ENCODE peak calls at places on chromosome 7, in ten cellular contexts. H is GM13976, C is mammary epithelial cell, K is coronary artery, A is colonic mucosa, S is testis, B is cardiac fibroblast, O is WTC11, Z is IMR-90, V is A549. L is an unnamed sample.

GRCh38 chr7:137539111-137539715 is 195.7 kb upstream of the PTN start:
- DNase-seq in H (no peak), C (peak; percentile 74), K (no peak), A (no peak), S (no peak), B (peak; percentile 92), O (no peak), Z (peak; percentile 94), V (no peak), L (no peak)

GRCh38 chr7:157480651-157481050 is 143.8 kb downstream of the DNAJB6 start:
- DNase-seq in H (no peak), C (no peak), K (no peak), A (no peak), S (no peak), B (no peak), O (no peak), Z (no peak), V (no peak), L (peak; percentile 69)

GRCh38 chr7:41316410-41316809 is 386.5 kb downstream of the INHBA start:
- DNase-seq in H (no peak), C (no peak), K (no peak), A (peak; percentile 46), S (no peak), B (peak; percentile 33), O (no peak), Z (peak; percentile 47), V (no peak), L (no peak)

GRCh38 chr7:35537067-35538023 is 157.6 kb downstream of the HERPUD2 start:
- DNase-seq in H (peak; percentile 89), C (peak; percentile 53), K (peak; percentile 79), A (peak; percentile 77), S (peak; percentile 89), B (peak; percentile 70), O (peak; percentile 84), Z (peak; percentile 47), V (peak; percentile 85), L (peak; percentile 93)

GRCh38 chr7:12643001-12643400 is 44.4 kb upstream of the ARL4A start:
- DNase-seq in H (no peak), C (no peak), K (no peak), A (no peak), S (no peak), B (peak; percentile 32), O (no peak), Z (peak; percentile 49), V (no peak), L (no peak)

GRCh38 chr7:40876604-40877003 is 741.8 kb downstream of the SUGCT start:
- DNase-seq in H (no peak), C (no peak), K (no peak), A (no peak), S (no peak), B (no peak), O (no peak), Z (no peak), V (no peak), L (no peak)

GRCh38 chr7:125279956-125280355 is 350.3 kb upstream of the POT1 start:
- DNase-seq in H (no peak), C (no peak), K (no peak), A (no peak), S (no peak), B (no peak), O (no peak), Z (no peak), V (no peak), L (no peak)

GRCh38 chr7:45888185-45888992 is at the start of gene IGFBP1:
- DNase-seq in H (no peak), C (peak; percentile 12), K (peak; percentile 57), A (no peak), S (peak; percentile 25), B (no peak), O (peak; percentile 29), Z (peak; percentile 25), V (no peak), L (no peak)

GRCh38 chr7:1449501-1449900 is 9.8 kb downstream of the MICALL2 start:
- DNase-seq in H (no peak), C (no peak), K (no peak), A (no peak), S (no peak), B (no peak), O (no peak), Z (no peak), V (no peak), L (no peak)

GRCh38 chr7:1449951-1450350 is 9.3 kb downstream of the MICALL2 start:
- DNase-seq in H (no peak), C (no peak), K (no peak), A (no peak), S (no peak), B (no peak), O (no peak), Z (no peak), V (no peak), L (no peak)

GRCh38 chr7:1450431-1450830 is 8.8 kb downstream of the MICALL2 start:
- DNase-seq in H (no peak), C (no peak), K (no peak), A (no peak), S (no peak), B (no peak), O (no peak), Z (no peak), V (no peak), L (no peak)

GRCh38 chr7:1447551-1448244 is 11.6 kb downstream of the MICALL2 start:
- DNase-seq in H (no peak), C (no peak), K (no peak), A (no peak), S (no peak), B (peak; percentile 32), O (no peak), Z (peak; percentile 50), V (no peak), L (no peak)

DNA sequence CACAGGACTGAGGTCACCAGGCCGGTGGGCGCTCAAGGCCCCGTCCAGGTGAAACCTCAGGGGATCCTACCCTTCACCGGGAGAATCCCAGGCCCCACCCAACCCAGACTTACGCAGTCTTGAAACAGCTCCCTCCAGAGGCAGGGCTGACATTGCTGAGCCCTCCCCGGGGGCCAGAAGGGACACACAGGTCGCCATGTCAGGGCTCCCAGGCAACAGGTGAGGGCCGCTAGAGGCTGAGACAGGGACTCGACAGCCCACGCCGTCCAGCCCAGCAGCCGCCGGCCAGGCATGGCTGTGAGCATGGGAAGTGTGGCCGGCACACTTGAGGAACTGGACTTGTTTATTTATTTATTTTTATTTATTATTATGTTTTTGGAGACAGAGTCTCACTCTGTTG is 10.3 kb downstream of the MICALL2 start:
- DNase-seq in H (no peak), C (no peak), K (no peak), A (no peak), S (no peak), B (no peak), O (no peak), Z (no peak), V (no peak), L (no peak)
- TF ChIP-seq CTCF in H (no peak), C (no peak), K (no peak), A (no peak), S (no peak), B (no peak), O (no peak), Z (no peak), V (no peak), L (no peak)

DNA sequence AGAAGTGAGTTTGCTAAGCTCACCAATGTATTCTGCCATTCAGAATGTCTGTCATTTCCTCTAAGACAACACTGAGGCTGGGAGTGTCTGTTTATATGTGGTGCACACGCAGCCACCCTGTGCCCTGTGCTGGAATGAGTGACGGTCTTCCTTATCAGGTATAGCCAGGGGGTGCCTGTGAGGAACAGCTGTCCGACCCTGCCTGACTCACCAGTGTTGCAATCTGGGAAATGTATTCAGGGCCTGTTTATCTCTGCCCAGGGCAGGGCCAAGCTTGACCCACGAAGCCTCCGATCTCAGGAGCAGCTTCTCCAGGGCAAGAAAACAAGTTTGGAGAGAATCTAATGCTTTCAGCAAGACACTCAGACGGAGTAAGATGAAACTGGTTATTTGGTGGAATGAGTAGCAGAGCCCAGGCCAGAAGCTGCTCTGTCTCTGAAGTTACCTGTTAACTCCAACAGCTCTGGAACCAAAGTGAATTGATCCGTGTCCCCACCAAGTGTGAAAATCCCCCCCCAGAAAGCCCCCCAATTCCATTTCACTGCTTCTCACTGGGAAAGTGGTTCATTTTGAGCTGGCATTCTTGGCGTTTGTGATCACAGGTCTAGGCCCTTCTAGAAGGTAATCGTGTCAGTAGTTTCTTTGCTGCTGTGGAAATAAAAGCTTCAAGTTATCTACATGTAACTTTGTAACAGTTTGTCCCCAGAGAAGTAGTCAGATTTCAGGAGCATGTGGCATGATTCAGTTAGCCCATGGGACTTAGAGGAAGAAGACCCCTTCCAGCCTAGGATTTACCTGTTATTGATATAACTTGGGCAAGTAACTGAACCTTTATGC is 6.1 kb upstream of the UBE2H start:
- DNase-seq in H (no peak), C (peak; percentile 99), K (no peak), A (peak; percentile 71), S (peak; percentile 44), B (peak; percentile 82), O (no peak), Z (peak; percentile 91), V (peak; percentile 90), L (no peak)
- TF ChIP-seq CTCF in H (no peak), C (peak; percentile 7), K (no peak), A (no peak), S (no peak), B (no peak), O (no peak), Z (no peak), V (no peak), L (no peak)

DNA sequence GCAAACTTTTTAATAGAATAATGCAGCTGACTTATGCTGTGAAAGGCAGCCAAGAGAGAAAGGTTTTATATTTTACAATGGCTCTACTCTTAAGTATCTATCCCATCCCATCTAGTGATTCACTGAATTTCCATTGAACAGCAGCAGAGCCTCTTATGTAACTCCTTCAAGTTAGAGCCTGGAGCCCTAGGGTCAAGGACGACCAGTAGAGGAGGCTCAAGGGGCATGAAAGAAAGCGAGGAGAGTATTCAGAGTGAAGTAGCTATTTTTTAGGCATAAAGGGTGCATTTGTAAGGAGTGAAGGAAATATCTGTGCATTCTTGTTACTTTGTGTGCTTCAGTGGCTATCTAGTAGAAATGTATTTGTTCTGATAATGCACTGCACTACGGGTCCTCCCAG is 180.2 kb upstream of the TPK1 start:
- DNase-seq in H (no peak), C (no peak), K (no peak), A (no peak), S (peak; percentile 46), B (no peak), O (peak; percentile 23), Z (no peak), V (no peak), L (no peak)
- TF ChIP-seq CTCF in H (no peak), C (no peak), K (no peak), A (no peak), S (no peak), B (no peak), O (no peak), Z (no peak), V (no peak), L (no peak)

GRCh38 chr7:122884186-122884585 is 2.1 kb downstream of the CADPS2 start:
- DNase-seq in H (no peak), C (peak; percentile 16), K (no peak), A (no peak), S (no peak), B (no peak), O (no peak), Z (no peak), V (no peak), L (no peak)

GRCh38 chr7:122885583-122886356 is 490 bp downstream of the CADPS2 start:
- DNase-seq in H (peak; percentile 40), C (peak; percentile 57), K (peak; percentile 72), A (peak; percentile 45), S (peak; percentile 51), B (peak; percentile 62), O (peak; percentile 64), Z (no peak), V (peak; percentile 15), L (peak; percentile 76)

GRCh38 chr7:122887848-122888247 is 1.6 kb upstream of the CADPS2 start:
- DNase-seq in H (no peak), C (no peak), K (no peak), A (no peak), S (no peak), B (no peak), O (no peak), Z (no peak), V (no peak), L (no peak)

GRCh38 chr7:122887198-122887597 is 938 bp upstream of the CADPS2 start:
- DNase-seq in H (peak; percentile 28), C (peak; percentile 59), K (peak; percentile 76), A (peak; percentile 69), S (peak; percentile 88), B (peak; percentile 85), O (peak; percentile 46), Z (peak; percentile 16), V (peak; percentile 10), L (peak; percentile 76)

DNA sequence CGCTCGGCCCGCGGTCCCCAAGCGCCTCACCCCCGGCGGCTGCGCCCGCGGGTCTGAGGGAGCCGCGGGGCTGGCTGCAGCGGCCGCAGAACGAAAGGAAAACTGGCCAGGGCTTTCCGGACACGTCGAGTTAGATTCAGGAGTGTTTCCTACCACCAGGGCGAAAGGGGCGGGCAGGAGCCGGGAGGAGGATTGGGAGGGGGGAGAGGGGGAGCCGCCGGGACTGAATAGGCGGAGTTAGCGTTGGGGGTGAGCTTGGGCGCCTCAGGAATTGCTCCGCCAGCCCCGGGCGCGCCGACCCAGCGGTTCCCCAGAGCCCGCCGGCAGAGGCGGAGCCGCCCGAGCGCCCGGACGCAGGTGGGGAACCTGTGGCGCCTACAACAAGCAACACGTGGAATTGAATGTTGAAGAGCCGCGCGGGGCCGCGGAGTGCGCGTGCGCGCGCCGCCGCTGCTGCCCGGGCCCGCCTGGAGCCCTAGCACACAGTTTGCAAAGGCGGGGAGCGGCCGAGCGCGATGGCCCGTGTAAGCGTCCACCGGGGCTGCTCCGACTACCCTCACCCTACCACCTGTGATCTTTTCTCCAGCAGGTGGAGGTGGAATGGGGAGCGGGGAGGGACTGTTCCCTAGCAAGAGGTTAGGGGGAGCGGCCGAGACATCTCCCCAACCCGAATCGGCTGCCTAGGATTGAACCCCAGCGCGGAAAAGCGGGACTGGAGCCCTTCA is at the start of gene CADPS2:
- DNase-seq in H (peak; percentile 75), C (peak; percentile 87), K (peak; percentile 91), A (peak; percentile 85), S (peak; percentile 87), B (peak; percentile 94), O (peak; percentile 85), Z (peak; percentile 36), V (peak; percentile 73), L (peak; percentile 86)
- TF ChIP-seq CTCF in H (no peak), C (no peak), K (no peak), A (no peak), S (peak; percentile 16), B (peak; percentile 47), O (no peak), Z (peak; percentile 3), V (no peak), L (no peak)

L was measured in spleen.